ENCODE peak calls at places on chromosome 18, in eight cellular contexts. E, L, H, M, N, D, C and P are unnamed samples.

GRCh38 chr18:12686100-12686499 is 16.4 kb downstream of the CEP76 start:
- DNase-seq in E (peak), L (peak), H (peak), M (no peak), N (peak), D (peak), C (no peak), P (no peak)

GRCh38 chr18:10565835-10566234 is 40.0 kb downstream of the NAPG start:
- DNase-seq in E (no peak), L (peak), H (no peak), M (no peak), N (no peak), D (no peak), C (no peak), P (no peak)

GRCh38 chr18:75797046-75797445 is 369.5 kb upstream of the SMIM21 start:
- DNase-seq in E (no peak), L (no peak), H (no peak), M (no peak), N (no peak), D (no peak), C (no peak), P (no peak)

GRCh38 chr18:56576826-56577573 is 61.4 kb downstream of the TXNL1 start:
- DNase-seq in E (no peak), L (no peak), H (peak), M (no peak), N (no peak), D (no peak), C (no peak), P (no peak)

GRCh38 chr18:61855127-61855991 is 37.4 kb downstream of the RNF152 start:
- DNase-seq in E (no peak), L (no peak), H (no peak), M (no peak), N (no peak), D (no peak), C (peak), P (no peak)

GRCh38 chr18:28109781-28110460 is 67.0 kb downstream of the CDH2 start:
- DNase-seq in E (no peak), L (no peak), H (no peak), M (no peak), N (no peak), D (no peak), C (no peak), P (no peak)

GRCh38 chr18:76488190-76488589 is 6.9 kb downstream of the ZNF516 start:
- DNase-seq in E (no peak), L (no peak), H (no peak), M (no peak), N (peak), D (no peak), C (no peak), P (no peak)

GRCh38 chr18:24398515-24398914 is 891 bp upstream of the OSBPL1A start:
- DNase-seq in E (peak), L (no peak), H (no peak), M (no peak), N (no peak), D (no peak), C (no peak), P (peak)

GRCh38 chr18:50183556-50183955 is 11.4 kb downstream of the MYO5B start:
- DNase-seq in E (no peak), L (no peak), H (no peak), M (no peak), N (no peak), D (no peak), C (no peak), P (no peak)

GRCh38 chr18:60024857-60025256 is 125.1 kb downstream of the PMAIP1 start:
- DNase-seq in E (no peak), L (no peak), H (no peak), M (no peak), N (no peak), D (no peak), C (no peak), P (no peak)